ENCODE peak calls at places on chromosomes 7 and 10, in five cellular contexts. W, J, X, F and U are unnamed samples.

GRCh38 chr7:95470452-95470851 is 15.3 kb upstream of the ASB4 start:
- DNase-seq in W (no peak), F (peak; percentile 60), X (peak; percentile 81), J (no peak), U (peak; percentile 75)

GRCh38 chr7:116464375-116464774 is 35.2 kb upstream of the CAV2 start:
- DNase-seq in W (no peak), F (no peak), X (no peak), J (no peak), U (peak; percentile 74)

GRCh38 chr10:50421026-50421719 is 169.9 kb upstream of the ASAH2 start:
- DNase-seq in X (peak; percentile 20), F (peak; percentile 61), W (no peak), J (peak; percentile 67), U (peak; percentile 20)

GRCh38 chr7:47568569-47568968 is 13.3 kb downstream of the TNS3 start:
- DNase-seq in W (no peak), F (no peak), X (no peak), J (no peak), U (no peak)

GRCh38 chr10:22652988-22653431 is 61.4 kb downstream of the PIP4K2A start:
- DNase-seq in J (no peak), F (no peak), W (no peak), X (no peak), U (no peak)

GRCh38 chr7:81499262-81500116 is 270.4 kb downstream of the HGF start:
- DNase-seq in F (peak; percentile 31), X (peak; percentile 72), J (peak; percentile 31), W (no peak), U (peak; percentile 73)

GRCh38 chr10:132627736-132628512 is 90.3 kb downstream of the INPP5A start:
- DNase-seq in J (no peak), W (peak; percentile 71), X (peak; percentile 26), F (peak; percentile 65), U (peak; percentile 63)

GRCh38 chr7:156140896-156141295 is 328.6 kb upstream of the SHH start:
- DNase-seq in J (no peak), F (no peak), X (no peak), W (no peak), U (no peak)

GRCh38 chr7:127865466-127865865 is 165.8 kb downstream of the LRRC4 start:
- DNase-seq in J (no peak), X (peak; percentile 77), F (no peak), W (no peak), U (peak; percentile 75)

GRCh38 chr7:43535031-43535451 is 47.9 kb upstream of the STK17A start:
- DNase-seq in W (no peak), J (no peak), X (peak; percentile 74), F (no peak), U (peak; percentile 30)

GRCh38 chr7:139731802-139732470 is 45.9 kb downstream of the HIPK2 start:
- DNase-seq in X (peak; percentile 92), J (peak; percentile 87), F (no peak), W (peak; percentile 93), U (peak; percentile 96)

GRCh38 chr10:33559105-33559504 is 224.6 kb upstream of the NRP1 start:
- DNase-seq in F (no peak), X (peak; percentile 63), W (no peak), J (no peak), U (peak; percentile 98)

GRCh38 chr10:119871881-119872609 is 598 bp downstream of the MCMBP start:
- DNase-seq in F (peak; percentile 63), J (peak; percentile 57), W (peak; percentile 79), X (peak; percentile 20), U (peak; percentile 27)